ENCODE peak calls at places on chromosomes 16 and 17, in four cellular contexts. P, U, G and T are unnamed samples.

GRCh38 chr17:82339634-82340580 is 6.3 kb upstream of the SECTM1 start:
- DNase-seq in P (no peak), U (no peak), G (no peak), T (no peak)

GRCh38 chr17:357634-358033 is 5.0 kb upstream of the RPH3AL start:
- DNase-seq in P (no peak), U (peak; percentile 74), G (no peak), T (no peak)

GRCh38 chr17:48261297-48261880 is 153.8 kb downstream of the SNX11 start:
- DNase-seq in P (no peak), U (no peak), G (no peak), T (peak; percentile 72)

GRCh38 chr17:40101367-40102210 is 1.2 kb upstream of the NR1D1 start:
- DNase-seq in P (no peak), U (no peak), G (no peak), T (no peak)

GRCh38 chr16:30447512-30448226 is 2.0 kb upstream of the SEPHS2 start:
- DNase-seq in P (no peak), U (no peak), G (no peak), T (no peak)

GRCh38 chr17:45018514-45019176 is 32.8 kb downstream of the DCAKD start:
- DNase-seq in P (no peak), U (no peak), G (no peak), T (peak; percentile 31)

GRCh38 chr17:41987642-41988041 is 21.0 kb downstream of the CNP start:
- DNase-seq in P (no peak), U (peak; percentile 28), G (no peak), T (no peak)

GRCh38 chr16:88510091-88510719 is 57.1 kb downstream of the ZFPM1 start:
- DNase-seq in P (no peak), U (no peak), G (no peak), T (no peak)

GRCh38 chr16:58755989-58756649 is 22.0 kb upstream of the GOT2 start:
- DNase-seq in P (peak; percentile 67), U (peak; percentile 90), G (peak; percentile 50), T (peak; percentile 91)

GRCh38 chr17:30232822-30233427 is 2.6 kb downstream of the SLC6A4 start:
- DNase-seq in P (no peak), U (peak; percentile 74), G (no peak), T (no peak)

GRCh38 chr17:14133104-14133503 is 63.8 kb downstream of the COX10 start:
- DNase-seq in P (no peak), U (no peak), G (no peak), T (no peak)

GRCh38 chr17:12522336-12522735 is 143.4 kb upstream of the MYOCD start:
- DNase-seq in P (no peak), U (no peak), G (no peak), T (no peak)

GRCh38 chr17:80361495-80362220 is 53.3 kb upstream of the ENDOV start:
- DNase-seq in P (no peak), U (no peak), G (no peak), T (peak; percentile 70)

GRCh38 chr16:46923513-46924295 is 39.5 kb downstream of the GPT2 start:
- DNase-seq in P (no peak), U (no peak), G (no peak), T (no peak)

GRCh38 chr16:86449377-86450095 is 60.8 kb upstream of the FOXF1 start:
- DNase-seq in P (no peak), U (no peak), G (no peak), T (no peak)

GRCh38 chr16:2860826-2861567 is 3.0 kb upstream of the PRSS22 start:
- DNase-seq in P (no peak), U (no peak), G (no peak), T (peak; percentile 54)